ENCODE peak calls at places on chromosomes 16 and 17, in four cellular contexts. Q is SK-N-SH, H is K562, Y is HCT116. D is an unnamed sample.

GRCh38 chr17:80978499-80979497 is 12.8 kb upstream of the CHMP6 start:
- DNase-seq in Q (no peak), H (no peak), Y (no peak), D (no peak)

GRCh38 chr16:67884-68789 is 4.3 kb downstream of the RHBDF1 start:
- DNase-seq in Q (no peak), H (no peak), Y (no peak), D (no peak)

GRCh38 chr16:11078812-11079459 is 134.6 kb downstream of the CLEC16A start:
- DNase-seq in Q (peak; percentile 50), H (no peak), Y (no peak), D (no peak)

GRCh38 chr17:16247589-16247984 is 30.6 kb downstream of the PIGL start:
- DNase-seq in Q (no peak), H (no peak), Y (no peak), D (no peak)

GRCh38 chr17:35372846-35373531 is 432 bp downstream of the SLFN11 start:
- DNase-seq in Q (peak; percentile 11), H (peak; percentile 13), Y (no peak), D (no peak)

GRCh38 chr16:3486506-3487215 is 8.6 kb downstream of the C16orf90 start:
- DNase-seq in Q (no peak), H (no peak), Y (no peak), D (no peak)

GRCh38 chr17:15965510-15965909 is 20.6 kb downstream of the ADORA2B start:
- DNase-seq in Q (no peak), H (no peak), Y (no peak), D (no peak)

GRCh38 chr17:74214642-74215331 is 1.4 kb downstream of the TTYH2 start:
- DNase-seq in Q (no peak), H (no peak), Y (no peak), D (no peak)

GRCh38 chr16:2842340-2843000 is 12.4 kb downstream of the ZG16B start:
- DNase-seq in Q (peak; percentile 55), H (peak; percentile 84), Y (peak; percentile 98), D (peak; percentile 30)

GRCh38 chr17:29216856-29217255 is 29.8 kb upstream of the CRYBA1 start:
- DNase-seq in Q (no peak), H (no peak), Y (no peak), D (no peak)

GRCh38 chr16:83779881-83780280 is 27.9 kb upstream of the HSBP1 start:
- DNase-seq in Q (peak; percentile 30), H (no peak), Y (no peak), D (no peak)

GRCh38 chr16:2706085-2706484 is 13.9 kb downstream of the PRSS27 start:
- DNase-seq in Q (no peak), H (no peak), Y (no peak), D (no peak)

GRCh38 chr17:16477255-16477654 is 14.7 kb downstream of the LRRC75A start:
- DNase-seq in Q (no peak), H (no peak), Y (peak; percentile 29), D (no peak)

GRCh38 chr17:27382025-27382424 is 74.2 kb upstream of the KSR1 start:
- DNase-seq in Q (no peak), H (no peak), Y (no peak), D (no peak)

GRCh38 chr16:67926181-67926742 is 5.4 kb downstream of the CTRL start:
- DNase-seq in Q (no peak), H (no peak), Y (no peak), D (no peak)

GRCh38 chr17:64491034-64491860 is 5.6 kb downstream of the POLG2 start:
- DNase-seq in Q (no peak), H (no peak), Y (no peak), D (no peak)

GRCh38 chr16:67158637-67159600 is 790 bp downstream of the TRADD start:
- DNase-seq in Q (peak; percentile 61), H (peak; percentile 64), Y (no peak), D (no peak)

GRCh38 chr17:2926019-2926650 is 129.9 kb downstream of the RAP1GAP2 start:
- DNase-seq in Q (peak; percentile 69), H (no peak), Y (no peak), D (no peak)

GRCh38 chr16:89031715-89032659 is 55.0 kb upstream of the CBFA2T3 start:
- DNase-seq in Q (no peak), H (no peak), Y (no peak), D (no peak)

GRCh38 chr16:2585651-2586081 is 47.8 kb downstream of the PDPK1 start:
- DNase-seq in Q (no peak), H (no peak), Y (no peak), D (no peak)

GRCh38 chr17:51103451-51103850 is 17.2 kb downstream of the SPAG9 start:
- DNase-seq in Q (no peak), H (no peak), Y (no peak), D (no peak)

GRCh38 chr16:66481081-66481942 is 54.2 kb downstream of the BEAN1 start:
- DNase-seq in Q (no peak), H (no peak), Y (no peak), D (no peak)

GRCh38 chr16:56933828-56934598 is 2.1 kb downstream of the HERPUD1 start:
- DNase-seq in Q (no peak), H (no peak), Y (no peak), D (no peak)

GRCh38 chr16:2329532-2329931 is 11.0 kb downstream of the ABCA3 start:
- DNase-seq in Q (no peak), H (no peak), Y (no peak), D (no peak)

GRCh38 chr16:80569440-80570105 is 28.8 kb downstream of the DYNLRB2 start:
- DNase-seq in Q (no peak), H (no peak), Y (no peak), D (no peak)

GRCh38 chr17:64682261-64683181 is 20.4 kb upstream of the SMURF2 start:
- DNase-seq in Q (no peak), H (no peak), Y (no peak), D (no peak)

GRCh38 chr17:42131971-42132370 is 9.4 kb downstream of the HSPB9 start:
- DNase-seq in Q (no peak), H (no peak), Y (no peak), D (no peak)

GRCh38 chr17:27488263-27488662 is 32.0 kb downstream of the KSR1 start:
- DNase-seq in Q (no peak), H (no peak), Y (no peak), D (no peak)

GRCh38 chr16:86222541-86222940 is 287.8 kb upstream of the FOXF1 start:
- DNase-seq in Q (no peak), H (no peak), Y (no peak), D (no peak)

GRCh38 chr17:72530409-72530808 is 409.6 kb downstream of the SOX9 start:
- DNase-seq in Q (no peak), H (no peak), Y (no peak), D (no peak)

GRCh38 chr16:30990105-30990504 is 5.1 kb downstream of the HSD3B7 start:
- DNase-seq in Q (no peak), H (no peak), Y (no peak), D (no peak)

GRCh38 chr16:82040296-82040695 is 5.2 kb downstream of the HSD17B2 start:
- DNase-seq in Q (no peak), H (no peak), Y (no peak), D (no peak)

GRCh38 chr16:82034981-82035612 is at the start of gene HSD17B2:
- DNase-seq in Q (no peak), H (no peak), Y (no peak), D (no peak)

GRCh38 chr16:82037251-82037650 is 2.2 kb downstream of the HSD17B2 start:
- DNase-seq in Q (no peak), H (no peak), Y (no peak), D (no peak)

GRCh38 chr16:82038941-82039340 is 3.9 kb downstream of the HSD17B2 start:
- DNase-seq in Q (no peak), H (no peak), Y (no peak), D (no peak)

DNA sequence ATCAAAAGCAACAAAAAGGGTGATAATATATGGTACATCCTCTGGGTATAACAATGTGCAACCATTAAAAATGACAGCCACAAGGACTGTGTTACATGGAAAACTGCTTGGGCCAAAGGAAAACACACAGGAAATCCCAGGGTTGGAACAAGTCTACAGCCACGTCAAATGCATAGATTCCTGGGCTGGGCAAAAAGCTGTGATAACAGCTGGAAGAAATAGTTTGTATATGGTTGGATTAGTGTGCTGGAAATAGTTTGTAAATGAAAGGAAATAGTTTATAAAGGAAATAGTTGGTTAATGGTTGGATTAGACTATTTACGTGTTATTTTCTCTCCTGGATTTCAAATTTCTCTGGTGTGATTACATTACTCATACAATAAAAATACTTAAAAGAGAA is 2.6 kb downstream of the HSD17B2 start:
- DNase-seq in Q (no peak), H (no peak), Y (no peak), D (no peak)
- TF ChIP-seq YY1 in Q (no peak), H (no peak), Y (no peak), D (no peak)

GRCh38 chr16:69463876-69464275 is 39.5 kb downstream of the CYB5B start:
- DNase-seq in Q (no peak), H (no peak), Y (no peak), D (no peak)
- H3K4me1 ChIP-seq in Q (peaks cover 8% of the 10 kb centered on the region), H (peaks cover 4% of the 10 kb centered on the region), Y (peaks cover 68% of the 10 kb centered on the region), D (peaks cover 3% of the 10 kb centered on the region)

DNA sequence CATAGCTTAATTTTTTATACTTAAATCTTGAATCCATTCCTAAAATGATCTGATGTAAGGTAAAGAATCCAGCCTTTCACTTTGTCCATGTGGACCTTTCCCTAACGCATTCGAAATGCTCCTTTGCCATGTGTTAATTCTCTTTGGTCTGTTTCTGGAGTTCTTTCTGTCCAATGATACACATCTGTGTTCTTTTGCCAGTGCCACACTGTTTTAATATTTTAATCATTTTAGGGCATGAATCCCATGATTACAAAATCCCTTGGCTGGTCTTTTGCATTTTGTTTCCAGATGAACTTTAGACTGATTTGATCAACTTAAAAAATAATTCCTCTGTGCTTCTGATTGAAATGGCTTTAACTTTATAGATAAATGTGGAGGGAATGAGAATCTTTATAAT is 74.1 kb downstream of the NTN1 start:
- DNase-seq in Q (no peak), H (no peak), Y (no peak), D (no peak)
- TF ChIP-seq YY1 in Q (no peak), H (no peak), Y (no peak), D (no peak)

GRCh38 chr17:18978050-18978449 is 26.1 kb downstream of the SLC5A10 start:
- DNase-seq in Q (no peak), H (no peak), Y (no peak), D (no peak)
- H3K4me1 ChIP-seq in Q (no peaks in the 10 kb centered on the region), H (peaks cover 45% of the 10 kb centered on the region), Y (peaks cover 23% of the 10 kb centered on the region), D (peaks cover 17% of the 10 kb centered on the region)

DNA sequence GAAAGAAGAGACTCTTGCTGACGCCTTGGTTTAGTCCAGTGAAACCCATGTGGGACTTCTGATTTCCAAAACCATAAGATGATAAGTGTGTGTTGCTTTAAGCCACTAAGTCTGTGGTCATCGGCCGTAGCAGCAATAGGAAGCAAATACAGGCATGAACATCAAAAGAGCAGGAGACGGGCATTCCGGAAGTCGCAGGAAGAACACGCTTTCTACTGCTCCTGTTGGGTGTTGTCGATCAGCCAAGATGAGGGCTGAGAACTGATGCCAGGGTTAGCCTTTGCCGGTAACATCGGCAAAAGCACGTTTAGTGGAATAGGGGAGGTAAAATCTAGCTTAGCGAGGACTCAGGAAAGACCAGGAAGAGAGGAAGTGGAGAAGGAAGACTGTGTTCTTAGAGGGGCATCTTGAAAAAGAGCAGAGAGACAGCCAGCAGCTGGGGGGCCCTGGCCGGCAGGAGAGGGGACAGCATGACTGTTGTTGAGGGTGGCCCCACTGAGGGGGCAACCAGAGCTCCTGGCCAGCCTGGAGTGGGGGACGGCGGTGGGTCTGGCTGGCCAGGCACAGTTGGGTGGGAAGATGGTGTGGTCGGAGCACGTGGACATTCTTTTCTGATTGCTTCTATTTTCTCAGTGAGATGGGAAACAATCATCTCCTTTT is 109.7 kb downstream of the METRNL start:
- DNase-seq in Q (no peak), H (no peak), Y (no peak), D (no peak)
- TF ChIP-seq YY1 in Q (no peak), H (no peak), Y (no peak), D (no peak)